ENCODE peak calls at places on chromosomes 13 and 19, in four cellular contexts. J is GM23248, S is neural progenitor cell, Y is SK-N-SH. K is an unnamed sample.

GRCh38 chr13:102680842-102681725 is 13.8 kb downstream of the METTL21C start:
- DNase-seq in J (peak; percentile 47), Y (no peak), S (no peak), K (peak; percentile 3)

GRCh38 chr19:50858896-50859295 is 4.2 kb downstream of the KLK3 start:
- DNase-seq in J (no peak), S (no peak), Y (no peak), K (no peak)

GRCh38 chr19:16415806-16416205 is 56.0 kb downstream of the EPS15L1 start:
- DNase-seq in S (no peak), J (no peak), Y (no peak), K (no peak)

GRCh38 chr19:15479391-15480345 is at the start of gene PGLYRP2:
- DNase-seq in S (no peak), Y (peak; percentile 17), J (peak; percentile 40), K (no peak)

GRCh38 chr13:73521970-73522549 is 463.3 kb downstream of the KLF5 start:
- DNase-seq in Y (no peak), S (no peak), J (peak; percentile 3), K (no peak)

GRCh38 chr13:113744197-113745000 is 14.6 kb upstream of the TMEM255B start:
- DNase-seq in Y (no peak), S (no peak), J (no peak), K (no peak)

GRCh38 chr13:44903596-44903995 is 85.7 kb downstream of the NUFIP1 start:
- DNase-seq in J (peak; percentile 87), Y (no peak), S (peak; percentile 56), K (no peak)

GRCh38 chr13:26050568-26051230 is 1.1 kb downstream of the SHISA2 start:
- DNase-seq in S (peak; percentile 77), Y (peak; percentile 66), J (peak; percentile 31), K (no peak)

GRCh38 chr19:33430674-33431277 is 57.3 kb downstream of the CEBPG start:
- DNase-seq in J (peak; percentile 79), Y (peak; percentile 83), S (peak; percentile 83), K (peak; percentile 60)

GRCh38 chr19:10271543-10272086 is 695 bp downstream of the ICAM1 start:
- DNase-seq in Y (peak; percentile 34), S (no peak), J (peak; percentile 58), K (peak; percentile 90)

GRCh38 chr19:756232-756631 is 5.3 kb downstream of the MISP start:
- DNase-seq in J (peak; percentile 52), S (no peak), Y (peak; percentile 67), K (peak; percentile 47)

GRCh38 chr19:289651-290538 is 1.3 kb downstream of the PLPP2 start:
- DNase-seq in Y (peak; percentile 27), J (peak; percentile 81), S (no peak), K (no peak)

GRCh38 chr13:65166675-65167074 is 2063.5 kb downstream of the PCDH9 start:
- DNase-seq in J (no peak), Y (no peak), S (no peak), K (no peak)

GRCh38 chr13:30803791-30804190 is 68.4 kb downstream of the ALOX5AP start:
- DNase-seq in J (no peak), S (no peak), Y (no peak), K (no peak)

GRCh38 chr13:46479286-46479685 is 73.7 kb upstream of the LRCH1 start:
- DNase-seq in S (no peak), J (no peak), Y (no peak), K (no peak)

GRCh38 chr19:3653081-3653795 is 26.6 kb upstream of the CACTIN start:
- DNase-seq in J (no peak), S (no peak), Y (no peak), K (no peak)

GRCh38 chr13:38099751-38100150 is 230.2 kb upstream of the TRPC4 start:
- DNase-seq in J (no peak), Y (no peak), S (no peak), K (no peak)

GRCh38 chr13:66914155-66914554 is 316.0 kb downstream of the PCDH9 start:
- DNase-seq in J (no peak), S (no peak), Y (no peak), K (no peak)

GRCh38 chr19:39927524-39928356 is 6.7 kb downstream of the FCGBP start:
- DNase-seq in Y (no peak), S (no peak), J (no peak), K (no peak)

DNA sequence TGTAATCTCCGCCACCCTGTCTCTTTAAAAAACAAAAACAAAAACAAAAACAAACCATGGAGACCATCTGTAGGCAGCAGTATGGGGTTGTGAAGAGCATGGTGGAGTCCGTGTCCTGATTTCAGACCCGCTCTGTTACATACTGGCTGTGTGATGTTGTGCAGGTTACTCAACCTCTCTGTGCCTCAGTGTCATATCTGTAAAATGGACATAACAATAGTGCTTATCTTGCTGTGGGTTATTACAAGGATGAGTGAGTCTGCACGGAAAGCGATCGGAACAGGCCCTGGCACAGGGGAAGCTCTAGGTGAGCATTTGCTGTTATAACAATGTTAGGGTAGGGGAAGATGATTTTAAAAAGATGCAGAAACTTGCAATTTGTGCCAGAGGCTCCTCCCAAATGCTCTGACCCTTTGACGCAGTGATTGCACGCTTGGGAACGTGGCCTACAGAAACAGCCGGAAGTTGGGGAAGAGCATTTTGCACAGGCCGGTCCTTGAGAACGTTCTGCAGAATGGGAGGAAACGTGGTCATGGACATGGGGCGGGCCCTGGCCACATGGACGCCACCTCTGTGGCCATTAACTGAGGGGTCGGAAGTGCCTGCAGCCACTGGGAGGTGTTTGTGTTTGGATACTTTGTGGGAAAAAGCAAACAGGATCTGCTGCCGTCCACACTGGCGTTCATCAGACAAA is 15.7 kb upstream of the SELENOW start:
- DNase-seq in S (no peak), J (peak; percentile 44), Y (no peak), K (no peak)
- TF ChIP-seq EZH2phosphoT487 in S (no peak), J (no peak), Y (no peak), K (no peak)

GRCh38 chr19:38130399-38130798 is 93.6 kb downstream of the DPF1 start:
- DNase-seq in S (no peak), J (no peak), Y (no peak), K (no peak)
- H3K4me3 ChIP-seq in S (no peak overlapping the region), J (no peak overlapping the region), Y (no peak overlapping the region), K (no peak overlapping the region)

GRCh38 chr13:94236132-94236531 is 243.3 kb downstream of the DCT start:
- DNase-seq in Y (no peak), J (no peak), S (no peak), K (no peak)

GRCh38 chr13:94243551-94243950 is 235.9 kb downstream of the DCT start:
- DNase-seq in Y (no peak), S (no peak), J (no peak), K (no peak)

GRCh38 chr13:94236876-94237275 is 242.6 kb downstream of the DCT start:
- DNase-seq in S (no peak), Y (no peak), J (no peak), K (no peak)

GRCh38 chr13:94234766-94235165 is 244.7 kb downstream of the DCT start:
- DNase-seq in J (no peak), Y (no peak), S (no peak), K (no peak)

DNA sequence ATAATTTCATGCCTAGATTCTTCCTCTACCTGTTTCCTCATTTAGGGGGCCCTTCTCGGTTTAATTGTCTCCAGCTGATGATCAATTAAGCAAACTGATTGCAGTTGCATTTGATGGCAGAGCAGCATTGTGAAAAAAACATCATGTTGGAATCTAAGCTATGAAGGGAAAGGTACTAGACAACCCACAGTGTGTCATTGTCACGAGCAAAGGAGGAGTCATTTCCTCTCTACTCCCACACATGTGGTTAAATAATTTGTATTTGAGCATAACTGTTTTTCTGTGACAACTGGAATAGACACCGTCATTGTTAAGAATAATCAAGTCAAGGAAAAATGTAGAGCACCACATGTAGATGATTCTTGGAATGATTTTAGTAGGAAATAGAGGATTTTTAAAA is 240.3 kb downstream of the DCT start:
- DNase-seq in Y (no peak), S (no peak), J (peak; percentile 85), K (no peak)
- TF ChIP-seq EZH2phosphoT487 in Y (no peak), S (no peak), J (peak; percentile 84), K (no peak)

GRCh38 chr19:49678970-49679831 is 2.1 kb downstream of the PRMT1 start:
- DNase-seq in Y (no peak), S (no peak), J (peak; percentile 24), K (no peak)
- H3K4me3 ChIP-seq in Y (no peak overlapping the region), S (peak overlapping the region; percentile 88), J (peak overlapping the region; percentile 86), K (peak overlapping the region; percentile 96)

GRCh38 chr13:111610077-111610476 is 289.6 kb downstream of the TEX29 start:
- DNase-seq in J (no peak), Y (no peak), S (no peak), K (no peak)
- TF ChIP-seq EZH2phosphoT487 in J (no peak), Y (no peak), S (no peak), K (no peak)

DNA sequence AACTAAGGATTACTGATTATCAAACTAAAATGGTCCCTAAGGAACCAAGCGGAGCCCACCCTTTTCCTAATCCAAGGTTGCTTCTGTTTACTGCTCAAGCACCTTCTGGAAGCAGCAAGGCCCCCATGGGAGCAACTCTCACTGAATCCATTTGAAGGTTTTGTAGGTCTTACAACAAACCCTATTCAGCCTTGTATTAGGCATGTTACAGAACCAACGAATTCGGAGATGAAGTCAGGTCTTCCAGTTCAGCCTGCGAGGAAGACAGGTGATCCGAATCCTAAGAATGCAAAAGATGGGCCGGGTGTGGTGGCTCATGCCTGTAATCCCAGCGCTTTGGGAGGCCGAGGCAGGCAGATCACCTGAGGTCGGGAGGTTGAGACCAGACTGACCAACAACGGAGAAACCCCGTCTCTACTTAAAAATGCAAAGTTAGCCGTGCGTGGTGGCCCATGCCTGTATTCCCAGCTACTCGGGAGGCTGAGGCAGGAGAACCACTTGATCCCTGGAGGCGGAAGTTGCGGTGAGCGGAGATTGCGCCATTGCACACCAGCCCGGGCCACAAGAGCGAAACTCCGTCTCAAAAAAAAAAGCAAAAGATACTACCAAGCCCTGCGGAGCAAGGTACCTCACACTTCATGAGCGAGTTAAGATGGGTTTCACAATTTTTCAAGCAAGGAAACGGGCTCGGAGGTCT is 744 bp downstream of the ZAR1L start:
- DNase-seq in S (no peak), J (no peak), Y (no peak), K (no peak)
- H3K4me3 ChIP-seq in S (no peak overlapping the region), J (peak overlapping the region; percentile 88), Y (peak overlapping the region; percentile 97), K (peak overlapping the region; percentile 79)

GRCh38 chr19:2490659-2491058 is 14.7 kb downstream of the GADD45B start:
- DNase-seq in S (no peak), Y (no peak), J (no peak), K (peak; percentile 77)

GRCh38 chr19:2487780-2488330 is 11.9 kb downstream of the GADD45B start:
- DNase-seq in S (no peak), J (no peak), Y (no peak), K (no peak)

GRCh38 chr19:2487090-2487489 is 11.2 kb downstream of the GADD45B start:
- DNase-seq in J (no peak), Y (no peak), S (no peak), K (no peak)

GRCh38 chr19:2488405-2488941 is 12.5 kb downstream of the GADD45B start:
- DNase-seq in J (peak; percentile 51), Y (no peak), S (no peak), K (no peak)

DNA sequence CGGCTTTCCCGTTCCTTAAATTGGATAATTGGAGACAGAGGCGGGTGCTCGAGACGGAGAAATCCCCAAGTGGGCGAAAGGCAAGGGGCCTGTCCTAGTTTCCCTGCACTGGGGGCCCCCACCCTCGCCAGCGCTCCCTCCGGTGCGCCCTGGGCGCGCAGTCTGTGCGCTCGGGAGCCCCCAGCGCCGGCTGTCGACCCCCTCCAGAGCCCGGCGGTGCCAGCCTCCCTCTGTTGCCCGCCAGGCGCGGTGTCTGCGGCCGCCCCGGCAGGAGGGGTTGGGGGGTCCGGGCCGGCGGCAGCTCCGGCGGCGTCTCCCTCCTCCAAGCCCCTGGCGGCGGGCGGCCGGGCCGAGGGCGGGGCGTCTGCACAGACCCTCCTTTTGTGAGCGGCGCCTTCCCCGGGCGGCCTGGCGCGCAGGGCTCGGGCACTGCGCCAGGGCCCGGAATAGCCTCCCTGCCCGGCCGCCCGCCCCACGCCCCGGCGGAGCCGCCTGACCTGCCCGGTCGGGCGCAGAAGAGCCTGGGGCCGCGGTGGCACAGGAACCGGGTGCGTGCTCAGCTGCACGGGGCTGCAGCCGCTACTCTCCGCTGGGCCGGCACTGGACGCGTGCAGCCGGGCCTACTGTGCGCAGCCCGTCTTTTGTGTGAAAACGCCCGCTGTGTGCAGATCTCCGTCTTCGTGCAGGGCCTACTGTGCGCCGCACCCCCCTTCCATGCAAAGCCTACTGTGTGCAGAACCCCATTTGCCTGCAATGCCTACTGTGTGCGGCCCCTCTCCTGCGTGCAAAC is 13.2 kb downstream of the GADD45B start:
- DNase-seq in J (peak; percentile 82), Y (peak; percentile 92), S (peak; percentile 85), K (peak; percentile 68)
- TF ChIP-seq EZH2phosphoT487 in J (no peak), Y (no peak), S (peak; percentile 61), K (no peak)